ENCODE peak calls at places on chromosome 7, in ten cellular contexts. S is stimulated activated naive CD8-positive, alpha-beta T cell treated with anti-CD3 and anti-CD28 coated beads, Interleukin-15, Interleukin-2, amounts not matched to agents 100 U/mL and 50 U/mL, for 24 hours; A is activated CD4-positive, alpha-beta T cell treated with anti-CD3 and anti-CD28 coated beads, Interleukin-2, amount 50 U/mL, for 24 hours; T is AG09319; Q is HuH-7; X is CD8-positive, alpha-beta T cell; V is RCC 7860; W is MM.1S; G is AG04450; B is NCI-H2171 treated with DMSO at 0.1 percent for 48 hours. P is an unnamed sample.

GRCh38 chr7:143455494-143455893 is 12.2 kb downstream of the TAS2R60 start:
- DNase-seq in G (no peak), B (no peak), W (peak; percentile 79), X (no peak), S (no peak), T (no peak), A (no peak), Q (no peak), V (no peak), P (no peak)

GRCh38 chr7:32958046-32959025 is 1.1 kb downstream of the FKBP9 start:
- DNase-seq in W (no peak), Q (no peak), A (no peak), G (no peak), X (no peak), T (no peak), B (peak; percentile 71), V (no peak), S (no peak), P (no peak)

GRCh38 chr7:39890411-39890810 is 59.6 kb upstream of the CDK13 start:
- DNase-seq in V (no peak), W (no peak), X (no peak), A (no peak), T (no peak), B (no peak), S (no peak), G (no peak), Q (no peak), P (no peak)

GRCh38 chr7:98930464-98930863 is 52.1 kb downstream of the TRRAP start:
- DNase-seq in G (no peak), T (no peak), A (no peak), S (no peak), V (no peak), Q (no peak), W (peak; percentile 17), B (no peak), X (no peak), P (no peak)

GRCh38 chr7:115748123-115748738 is 282.3 kb downstream of the TFEC start:
- DNase-seq in V (no peak), B (peak; percentile 22), W (peak; percentile 69), A (no peak), T (peak; percentile 11), S (no peak), G (no peak), X (no peak), Q (no peak), P (no peak)

GRCh38 chr7:79897166-79897565 is 237.5 kb upstream of the GNAI1 start:
- DNase-seq in W (no peak), X (no peak), A (no peak), S (no peak), Q (no peak), V (no peak), G (no peak), T (no peak), B (no peak), P (no peak)

GRCh38 chr7:107948645-107949442 is 54.1 kb downstream of the LAMB1 start:
- DNase-seq in V (no peak), G (peak; percentile 60), X (no peak), Q (no peak), W (no peak), S (no peak), B (no peak), T (peak; percentile 77), A (no peak), P (no peak)

GRCh38 chr7:138350701-138351357 is 109.2 kb upstream of the TRIM24 start:
- DNase-seq in T (no peak), S (no peak), W (no peak), B (no peak), G (no peak), V (no peak), X (no peak), Q (no peak), A (no peak), P (no peak)

GRCh38 chr7:24017519-24017918 is 266.5 kb upstream of the NPY start:
- DNase-seq in S (no peak), G (no peak), V (no peak), A (no peak), W (no peak), X (no peak), B (no peak), Q (no peak), T (no peak), P (no peak)

GRCh38 chr7:82406937-82407336 is 36.6 kb downstream of the CACNA2D1 start:
- DNase-seq in B (peak; percentile 85), V (no peak), X (no peak), S (no peak), W (no peak), T (no peak), Q (no peak), A (no peak), G (no peak), P (no peak)

GRCh38 chr7:106329971-106330733 is 45.4 kb upstream of the NAMPT start:
- DNase-seq in A (no peak), B (no peak), S (no peak), W (no peak), Q (no peak), G (no peak), X (no peak), T (peak; percentile 56), V (peak; percentile 69), P (no peak)

P was measured in DMS 273 treated with DMSO at 0.1 percent for 48 hours.